ENCODE peak calls at places on chromosomes 1 and 21, in seven cellular contexts. Q, P, L, R, K, Y and W are unnamed samples.

GRCh38 chr1:53656062-53656915 is 82.7 kb downstream of the GLIS1 start:
- DNase-seq in L (no peak), P (no peak), Q (no peak), Y (no peak), K (no peak), R (no peak), W (no peak)

GRCh38 chr21:46661211-46661625 is 25.7 kb downstream of the PRMT2 start:
- DNase-seq in Y (no peak), R (no peak), Q (no peak), K (peak), L (peak), P (no peak), W (peak)

GRCh38 chr1:25973610-25974355 is 24.1 kb downstream of the PAFAH2 start:
- DNase-seq in L (no peak), K (no peak), P (no peak), Q (no peak), R (no peak), Y (no peak), W (no peak)

GRCh38 chr1:63790989-63791388 is 17.2 kb downstream of the ROR1 start:
- DNase-seq in R (no peak), Y (no peak), K (no peak), L (no peak), Q (no peak), P (no peak), W (no peak)

GRCh38 chr1:167708940-167709389 is 12.8 kb upstream of the MPZL1 start:
- DNase-seq in P (no peak), Q (no peak), L (no peak), R (no peak), Y (no peak), K (no peak), W (no peak)

GRCh38 chr1:214506972-214507431 is 44.4 kb downstream of the PTPN14 start:
- DNase-seq in P (no peak), Q (no peak), K (no peak), R (no peak), L (no peak), Y (no peak), W (no peak)

GRCh38 chr1:37317870-37318431 is 156.4 kb upstream of the ZC3H12A start:
- DNase-seq in Q (no peak), Y (no peak), R (no peak), L (peak), K (peak), P (no peak), W (no peak)

GRCh38 chr21:46024983-46025860 is 43.7 kb downstream of the COL6A1 start:
- DNase-seq in Y (no peak), Q (no peak), K (no peak), P (no peak), R (no peak), L (no peak), W (no peak)

GRCh38 chr1:36759355-36759754 is 275.0 kb downstream of the GRIK3 start:
- DNase-seq in Y (no peak), L (no peak), P (no peak), K (no peak), Q (no peak), R (no peak), W (no peak)